ENCODE peak calls at places on chromosomes 4 and X, in eight cellular contexts. F, D, A, H, O, S, Y and X are unnamed samples. For H3K9me3, the result is how much of the 10 kb centered on the place peaks cover.

GRCh38 chrX:133444952-133445831 is 29.9 kb upstream of the GPC4 start:
- DNase-seq in F (no peak), D (no peak), A (no peak), H (peak), O (peak), S (no peak), Y (peak), X (no peak)

GRCh38 chr4:13268165-13268564 is 216.0 kb downstream of the RAB28 start:
- DNase-seq in F (no peak), D (no peak), A (no peak), H (no peak), O (no peak), S (no peak), Y (no peak), X (no peak)

GRCh38 chr4:84722720-84723119 is 139.8 kb downstream of the CDS1 start:
- DNase-seq in F (no peak), D (no peak), A (no peak), H (no peak), O (no peak), S (no peak), Y (no peak), X (no peak)

GRCh38 chrX:19725545-19726102 is 161.8 kb downstream of the SH3KBP1 start:
- DNase-seq in F (no peak), D (no peak), A (no peak), H (no peak), O (no peak), S (no peak), Y (no peak), X (no peak)

GRCh38 chrX:18643853-18644252 is 28.1 kb downstream of the RS1 start:
- DNase-seq in F (no peak), D (no peak), A (no peak), H (no peak), O (no peak), S (no peak), Y (no peak), X (no peak)

GRCh38 chrX:105331244-105331643 is 110.8 kb upstream of the TEX13A start:
- DNase-seq in F (no peak), D (peak), A (no peak), H (no peak), O (no peak), S (no peak), Y (no peak), X (no peak)

GRCh38 chr4:8297141-8297601 is 27.6 kb downstream of the HTRA3 start:
- DNase-seq in F (peak), D (no peak), A (no peak), H (peak), O (no peak), S (no peak), Y (no peak), X (no peak)

GRCh38 chr4:41375561-41375960 is 118.8 kb downstream of the UCHL1 start:
- DNase-seq in F (no peak), D (no peak), A (no peak), H (no peak), O (no peak), S (peak), Y (no peak), X (no peak)

GRCh38 chr4:91325495-91325894 is 978.3 kb upstream of the GRID2 start:
- DNase-seq in F (no peak), D (no peak), A (no peak), H (no peak), O (no peak), S (no peak), Y (no peak), X (no peak)

GRCh38 chrX:27350476-27350875 is 112.7 kb downstream of the PPP4R3C start:
- DNase-seq in F (no peak), D (no peak), A (no peak), H (no peak), O (no peak), S (no peak), Y (no peak), X (no peak)

GRCh38 chr4:52711271-52711670 is 40.0 kb downstream of the ERVMER34-1 start:
- DNase-seq in F (no peak), D (no peak), A (peak), H (no peak), O (no peak), S (no peak), Y (peak), X (no peak)

GRCh38 chrX:70353524-70353923 is 63.6 kb downstream of the KIF4A start:
- DNase-seq in F (no peak), D (no peak), A (no peak), H (no peak), O (no peak), S (no peak), Y (no peak), X (no peak)

GRCh38 chr4:165929662-165930061 is 56.6 kb downstream of the TLL1 start:
- DNase-seq in F (no peak), D (no peak), A (no peak), H (no peak), O (no peak), S (no peak), Y (no peak), X (no peak)

GRCh38 chr4:162061214-162061613 is 102.6 kb downstream of the FSTL5 start:
- DNase-seq in F (no peak), D (no peak), A (no peak), H (no peak), O (no peak), S (no peak), Y (no peak), X (no peak)

GRCh38 chrX:108397627-108398392 is 40.4 kb downstream of the COL4A6 start:
- DNase-seq in F (no peak), D (no peak), A (no peak), H (no peak), O (no peak), S (no peak), Y (no peak), X (no peak)

GRCh38 chr4:25694466-25694865 is 38.8 kb downstream of the SLC34A2 start:
- DNase-seq in F (no peak), D (no peak), A (no peak), H (no peak), O (peak), S (no peak), Y (no peak), X (no peak)

GRCh38 chr4:118772149-118773081 is 63.5 kb downstream of the SEC24D start:
- DNase-seq in F (no peak), D (no peak), A (peak), H (no peak), O (peak), S (no peak), Y (no peak), X (no peak)

GRCh38 chr4:102578819-102579218 is 77.7 kb downstream of the NFKB1 start:
- DNase-seq in F (peak), D (no peak), A (no peak), H (no peak), O (no peak), S (no peak), Y (no peak), X (no peak)

GRCh38 chr4:53987761-53988171 is 76.6 kb downstream of the CHIC2 start:
- DNase-seq in F (no peak), D (peak), A (no peak), H (no peak), O (no peak), S (no peak), Y (no peak), X (no peak)

GRCh38 chr4:66842401-66842800 is 702.9 kb downstream of the CENPC start:
- DNase-seq in F (no peak), D (no peak), A (no peak), H (no peak), O (no peak), S (no peak), Y (no peak), X (no peak)

GRCh38 chr4:153916273-153916755 is 127.4 kb upstream of the SFRP2 start:
- DNase-seq in F (no peak), D (no peak), A (no peak), H (no peak), O (no peak), S (no peak), Y (no peak), X (no peak)

GRCh38 chrX:20267924-20268701 is 1.4 kb upstream of the RPS6KA3 start:
- DNase-seq in F (peak), D (no peak), A (no peak), H (peak), O (no peak), S (peak), Y (peak), X (peak)

GRCh38 chr4:118927976-118928375 is 39.3 kb downstream of the SYNPO2 start:
- DNase-seq in F (no peak), D (no peak), A (no peak), H (peak), O (no peak), S (peak), Y (peak), X (no peak)

DNA sequence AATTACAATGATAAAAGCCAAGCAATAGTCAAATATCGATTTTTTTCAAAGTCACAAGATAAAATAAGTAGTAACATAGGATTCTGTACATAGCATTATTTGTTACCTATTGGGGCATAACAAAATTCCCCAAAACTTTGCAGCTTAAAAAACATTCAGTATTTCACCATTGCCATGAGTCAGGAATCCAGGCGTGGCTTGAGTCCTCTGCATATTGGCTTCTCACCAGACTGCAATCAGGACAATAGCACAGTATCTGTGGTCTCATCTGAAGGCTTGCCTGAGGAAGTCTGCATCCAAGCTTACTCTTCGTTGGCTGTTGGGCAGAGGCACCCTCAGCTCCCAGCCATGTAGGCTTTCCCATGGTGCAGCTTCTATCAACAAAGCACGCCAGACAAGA is 6.2 kb upstream of the CTBP1 start:
- DNase-seq in F (no peak), D (no peak), A (no peak), H (no peak), O (no peak), S (no peak), Y (no peak), X (no peak)
- H3K9me3 ChIP-seq in F (under half), D (under half), A (under half), H (under half), O (half or more), S (under half), Y (under half), X (under half)

GRCh38 chrX:150536455-150537116 is 31.8 kb upstream of the MTM1 start:
- DNase-seq in F (no peak), D (no peak), A (no peak), H (no peak), O (peak), S (no peak), Y (no peak), X (no peak)
- H3K9me3 ChIP-seq in F (under half), D (under half), A (under half), H (under half), O (under half), S (under half), Y (under half), X (under half)

GRCh38 chrX:38327775-38328081 is 419 bp upstream of the RPGR start:
- DNase-seq in F (no peak), D (no peak), A (no peak), H (no peak), O (no peak), S (no peak), Y (no peak), X (no peak)

GRCh38 chrX:38332505-38332904 is 5.2 kb upstream of the RPGR start:
- DNase-seq in F (no peak), D (no peak), A (no peak), H (no peak), O (no peak), S (no peak), Y (no peak), X (no peak)

GRCh38 chrX:38326086-38326485 is 1.2 kb downstream of the RPGR start:
- DNase-seq in F (no peak), D (no peak), A (no peak), H (no peak), O (no peak), S (no peak), Y (no peak), X (no peak)

GRCh38 chrX:38327007-38327774 is at the start of gene RPGR:
- DNase-seq in F (peak), D (peak), A (peak), H (peak), O (peak), S (peak), Y (peak), X (peak)
- H3K9me3 ChIP-seq in F (under half), D (under half), A (under half), H (under half), O (under half), S (under half), Y (under half), X (under half)

DNA sequence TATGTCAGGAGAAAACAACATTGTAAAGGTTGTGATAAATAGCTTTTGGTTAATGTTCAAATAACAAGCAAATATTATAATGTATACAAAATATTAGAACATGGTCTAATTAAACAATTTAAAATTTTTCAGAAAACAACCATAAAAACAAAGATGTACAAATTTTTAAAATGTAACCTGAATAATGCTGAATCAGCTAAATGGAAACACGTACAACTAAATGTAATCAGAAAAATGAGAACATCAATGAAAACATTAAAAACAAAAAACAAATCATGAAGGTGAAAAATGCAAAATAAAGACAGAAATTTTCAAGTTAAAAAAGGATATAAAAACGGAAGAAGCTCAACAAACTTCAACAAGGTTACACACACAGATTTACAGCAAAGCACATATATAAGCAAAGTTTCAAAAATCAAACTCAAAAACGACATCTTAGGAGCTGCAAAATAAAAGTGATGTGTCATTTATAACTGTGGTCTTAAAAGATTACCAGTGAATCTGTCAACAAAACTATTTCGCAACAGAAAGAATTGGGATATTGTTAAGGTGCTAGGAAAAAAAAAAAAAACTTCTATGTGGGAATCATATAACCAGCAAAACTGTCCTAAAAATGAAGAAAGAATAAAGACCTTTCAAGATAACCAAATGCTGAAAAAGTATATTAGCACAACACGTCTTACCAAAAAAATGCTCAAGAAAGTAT is 31.8 kb downstream of the ZNF732 start:
- DNase-seq in F (no peak), D (no peak), A (no peak), H (no peak), O (no peak), S (no peak), Y (no peak), X (no peak)
- H3K9me3 ChIP-seq in F (under half), D (under half), A (half or more), H (half or more), O (under half), S (half or more), Y (half or more), X (under half)